ENCODE peak calls at places on chromosomes 1 and 21, in six cellular contexts. X is NCI-H2081; P is stimulated activated CD8-positive, alpha-beta memory T cell treated with anti-CD3 and anti-CD28 coated beads, Interleukin-7, amount 100 ng/mL, for 1 hour; R is coronary artery; N is posterior cingulate gyrus; O is Calu3. Q is an unnamed sample.
A peak's percentile ranks its signal among the peaks of the same experiment; 100 is the strongest.

GRCh38 chr1:206014591-206014990 is 9.1 kb downstream of the CTSE start:
- DNase-seq in X (no peak), P (no peak), R (no peak), N (no peak), O (no peak), Q (no peak)

GRCh38 chr1:19936061-19936750 is 12.8 kb upstream of the PLA2G2E start:
- DNase-seq in X (no peak), P (no peak), R (no peak), N (no peak), O (no peak), Q (no peak)

GRCh38 chr1:17210176-17210575 is 5.2 kb downstream of the PADI1 start:
- DNase-seq in X (no peak), P (no peak), R (no peak), N (peak; percentile 51), O (no peak), Q (no peak)

GRCh38 chr1:111847519-111847918 is 91.8 kb downstream of the DDX20 start:
- DNase-seq in X (peak; percentile 15), P (no peak), R (no peak), N (no peak), O (no peak), Q (no peak)

GRCh38 chr21:37319551-37319950 is 47.0 kb upstream of the DYRK1A start:
- DNase-seq in X (no peak), P (no peak), R (no peak), N (no peak), O (no peak), Q (no peak)

GRCh38 chr21:35982717-35983116 is 77.6 kb downstream of the SETD4 start:
- DNase-seq in X (no peak), P (no peak), R (no peak), N (no peak), O (no peak), Q (no peak)

GRCh38 chr1:59243544-59243943 is 53.4 kb upstream of the FGGY start:
- DNase-seq in X (peak; percentile 62), P (no peak), R (no peak), N (no peak), O (no peak), Q (no peak)

GRCh38 chr1:200959341-200959985 is 64.1 kb downstream of the KIF21B start:
- DNase-seq in X (no peak), P (no peak), R (peak; percentile 50), N (no peak), O (no peak), Q (no peak)

GRCh38 chr1:15684042-15684461 is at the start of gene PLEKHM2:
- DNase-seq in X (peak; percentile 48), P (no peak), R (no peak), N (peak; percentile 85), O (peak; percentile 30), Q (peak; percentile 72)

GRCh38 chr1:159554681-159555080 is 18.9 kb upstream of the OR10J5 start:
- DNase-seq in X (no peak), P (no peak), R (no peak), N (no peak), O (no peak), Q (no peak)

GRCh38 chr1:63501256-63501655 is 21.8 kb downstream of the ITGB3BP start:
- DNase-seq in X (no peak), P (no peak), R (no peak), N (no peak), O (no peak), Q (no peak)

Q was measured in cerebellum.